ENCODE peak calls at places on chromosomes 6 and 20, in five cellular contexts. T is HepG2, P is H1, N is K562, Z is GM12878. X is an unnamed sample.

GRCh38 chr6:125307150-125307838 is 5.5 kb upstream of the HDDC2 start:
- DNase-seq in T (peak), P (no peak), N (peak), Z (no peak), X (no peak)

GRCh38 chr20:44745560-44746366 is at the start of gene KCNK15:
- DNase-seq in T (no peak), P (no peak), N (peak), Z (no peak), X (no peak)

GRCh38 chr6:16524380-16524707 is 236.9 kb downstream of the ATXN1 start:
- DNase-seq in T (no peak), P (no peak), N (no peak), Z (no peak), X (no peak)

GRCh38 chr6:83092756-83093399 is 25.4 kb downstream of the DOP1A start:
- DNase-seq in T (no peak), P (no peak), N (no peak), Z (no peak), X (no peak)

GRCh38 chr20:61728326-61728725 is 337.4 kb downstream of the TAF4 start:
- DNase-seq in T (no peak), P (no peak), N (no peak), Z (no peak), X (no peak)

GRCh38 chr6:11585426-11586016 is 48.0 kb downstream of the TMEM170B start:
- DNase-seq in T (peak), P (no peak), N (peak), Z (peak), X (peak)

GRCh38 chr6:133748628-133749027 is 140.3 kb upstream of the TCF21 start:
- DNase-seq in T (no peak), P (no peak), N (no peak), Z (no peak), X (no peak)

GRCh38 chr20:37518606-37519507 is 2.2 kb upstream of the NNAT start:
- DNase-seq in T (no peak), P (no peak), N (no peak), Z (no peak), X (no peak)

GRCh38 chr20:33667245-33668086 is 723 bp downstream of the ACTL10 start:
- DNase-seq in T (no peak), P (no peak), N (no peak), Z (no peak), X (no peak)

GRCh38 chr6:106745396-106745795 is 116.0 kb downstream of the QRSL1 start:
- DNase-seq in T (peak), P (no peak), N (no peak), Z (no peak), X (no peak)

DNA sequence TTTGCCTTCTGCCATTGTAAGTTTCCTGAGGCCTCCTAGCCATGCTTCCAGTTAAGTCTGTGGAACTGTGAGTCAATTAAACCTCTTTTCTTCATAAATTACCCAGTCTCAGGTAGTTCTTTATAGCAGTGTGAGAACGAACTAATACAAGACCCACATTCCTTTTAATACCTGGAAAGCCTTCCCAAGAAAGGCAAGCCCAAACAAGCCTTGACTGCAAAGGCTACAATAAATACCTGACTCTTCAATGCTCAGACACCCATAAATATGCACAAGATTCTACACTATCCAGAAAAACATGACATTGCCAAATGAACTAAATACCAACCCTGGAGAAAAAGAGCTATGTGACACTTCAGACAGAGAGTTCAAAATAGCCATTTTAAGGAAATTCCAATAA is 338.8 kb downstream of the HAO1 start:
- DNase-seq in T (no peak), P (no peak), N (no peak), Z (no peak), X (no peak)
- H2AFZ ChIP-seq in T (no peak), P (no peak), N (no peak), Z (no peak), X (no peak)

GRCh38 chr20:36097751-36098151 is 56.8 kb upstream of the EPB41L1 start:
- DNase-seq in T (no peak), P (peak), N (no peak), Z (no peak), X (no peak)

GRCh38 chr20:36099106-36099505 is 55.4 kb upstream of the EPB41L1 start:
- DNase-seq in T (no peak), P (no peak), N (no peak), Z (no peak), X (no peak)

GRCh38 chr20:36096404-36096799 is 58.1 kb upstream of the EPB41L1 start:
- DNase-seq in T (no peak), P (no peak), N (peak), Z (no peak), X (no peak)

GRCh38 chr20:36097331-36097730 is 57.2 kb upstream of the EPB41L1 start:
- DNase-seq in T (no peak), P (no peak), N (no peak), Z (no peak), X (no peak)

GRCh38 chr20:36098364-36098763 is 56.2 kb upstream of the EPB41L1 start:
- DNase-seq in T (no peak), P (no peak), N (no peak), Z (peak), X (no peak)
- TF ChIP-seq POLR2AphosphoS5 in T (no peak), P (no peak), N (no peak), Z (no peak), X (no peak)

GRCh38 chr6:170174771-170175643 is 115.9 kb downstream of the DLL1 start:
- DNase-seq in T (no peak), P (no peak), N (no peak), Z (no peak), X (no peak)
- TF ChIP-seq SRF in T (no peak), P (no peak), N (no peak), Z (no peak), X (no peak)

DNA sequence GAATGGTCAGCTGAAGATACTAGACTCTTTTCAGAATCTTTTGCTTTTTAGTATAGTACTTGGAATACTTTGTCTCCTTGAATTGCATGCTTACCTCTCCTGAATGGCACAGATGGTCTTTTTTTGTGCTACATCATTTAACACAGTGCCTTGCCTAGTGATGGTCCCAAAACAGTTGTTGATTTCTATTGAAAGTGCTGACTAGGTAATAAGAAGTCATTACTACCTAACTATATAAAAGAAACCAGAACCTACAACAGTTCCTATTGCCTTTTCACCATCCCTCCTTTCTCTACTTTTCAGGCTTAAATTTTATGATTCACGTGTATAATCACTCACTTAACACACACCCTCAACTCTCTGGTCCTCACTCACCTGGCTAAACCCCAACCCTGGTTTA is 64.6 kb upstream of the PRND start:
- DNase-seq in T (no peak), P (no peak), N (no peak), Z (no peak), X (no peak)
- H2AFZ ChIP-seq in T (no peak), P (no peak), N (no peak), Z (no peak), X (no peak)

X was measured in HCT116.